ENCODE peak calls at places on chromosomes 16 and 17, in four cellular contexts. S is M059J, A is ELR, D is mesendoderm. Q is an unnamed sample.

GRCh38 chr17:83175551-83176271 is 96.3 kb downstream of the METRNL start:
- DNase-seq in D (no peak), A (no peak), S (no peak), Q (no peak)

GRCh38 chr16:14452066-14452465 is 178.0 kb downstream of the PARN start:
- DNase-seq in D (no peak), S (no peak), A (no peak), Q (no peak)

GRCh38 chr17:73272906-73273218 is 11.2 kb upstream of the CPSF4L start:
- DNase-seq in D (no peak), A (no peak), S (no peak), Q (no peak)

GRCh38 chr16:28475221-28475620 is 3.1 kb upstream of the NPIPB7 start:
- DNase-seq in D (no peak), S (no peak), A (no peak), Q (no peak)

GRCh38 chr17:44278006-44278405 is 10.1 kb upstream of the SLC4A1 start:
- DNase-seq in D (no peak), A (peak; percentile 67), S (peak; percentile 48), Q (no peak)

GRCh38 chr16:24577167-24577566 is 37.8 kb downstream of the RBBP6 start:
- DNase-seq in A (peak; percentile 11), S (no peak), D (no peak), Q (no peak)

GRCh38 chr16:84785843-84786538 is 33.8 kb upstream of the CRISPLD2 start:
- DNase-seq in S (no peak), D (no peak), A (no peak), Q (no peak)

GRCh38 chr16:74437-75318 is 2.2 kb upstream of the RHBDF1 start:
- DNase-seq in A (no peak), D (peak; percentile 95), S (no peak), Q (no peak)

GRCh38 chr17:1480747-1481465 is 11.6 kb downstream of the MYO1C start:
- DNase-seq in A (no peak), D (no peak), S (peak; percentile 30), Q (no peak)

GRCh38 chr16:87821346-87822001 is 47.8 kb downstream of the SLC7A5 start:
- DNase-seq in A (no peak), S (no peak), D (no peak), Q (no peak)

GRCh38 chr16:67879462-67879861 is 5.2 kb upstream of the NRN1L start:
- DNase-seq in S (no peak), D (no peak), A (no peak), Q (no peak)

GRCh38 chr17:77394540-77395295 is 253.9 kb downstream of the SEC14L1 start:
- DNase-seq in S (peak; percentile 77), D (no peak), A (no peak), Q (no peak)

GRCh38 chr17:28735242-28735722 is 6.7 kb downstream of the NEK8 start:
- DNase-seq in A (peak; percentile 40), D (peak; percentile 60), S (peak; percentile 78), Q (no peak)

GRCh38 chr16:62253926-62254325 is 217.7 kb upstream of the CDH8 start:
- DNase-seq in D (no peak), A (no peak), S (peak; percentile 72), Q (no peak)

GRCh38 chr17:65627108-65627507 is 65.7 kb upstream of the AXIN2 start:
- DNase-seq in S (no peak), A (no peak), D (no peak), Q (no peak)

GRCh38 chr17:62800580-62800979 is 7.5 kb downstream of the MARCHF10 start:
- DNase-seq in D (peak; percentile 90), S (peak; percentile 69), A (no peak), Q (no peak)

GRCh38 chr16:55240933-55241332 is 83.1 kb upstream of the IRX6 start:
- DNase-seq in D (peak; percentile 35), A (no peak), S (no peak), Q (no peak)

GRCh38 chr16:89867918-89868317 is 5.5 kb upstream of the TCF25 start:
- DNase-seq in D (no peak), S (no peak), A (no peak), Q (no peak)

GRCh38 chr16:23469814-23470213 is 16.8 kb upstream of the COG7 start:
- DNase-seq in D (peak; percentile 19), S (peak; percentile 76), A (peak; percentile 41), Q (no peak)

GRCh38 chr16:66569131-66569530 is 2.9 kb downstream of the CMTM1 start:
- DNase-seq in S (peak; percentile 69), A (peak; percentile 84), D (no peak), Q (no peak)

GRCh38 chr16:79845006-79845733 is 244.6 kb upstream of the MAF start:
- DNase-seq in D (no peak), S (no peak), A (no peak), Q (no peak)

GRCh38 chr17:68694791-68695485 is 93.8 kb upstream of the FAM20A start:
- DNase-seq in S (peak; percentile 4), D (no peak), A (no peak), Q (no peak)

GRCh38 chr17:37088459-37088858 is 139.7 kb downstream of the AATF start:
- DNase-seq in A (no peak), S (no peak), D (no peak), Q (no peak)

GRCh38 chr16:31451201-31451600 is 8.1 kb upstream of the ARMC5 start:
- DNase-seq in D (no peak), S (no peak), A (no peak), Q (no peak)

GRCh38 chr16:78761427-78761826 is 662.0 kb downstream of the WWOX start:
- DNase-seq in S (no peak), A (no peak), D (peak; percentile 67), Q (no peak)

GRCh38 chr16:89324056-89325010 is 106.8 kb downstream of the ZNF778 start:
- DNase-seq in S (peak; percentile 95), A (peak; percentile 99), D (no peak), Q (peak; percentile 70)